ENCODE peak calls at places on chromosome 7, in ten cellular contexts. D is A549, G is neural progenitor cell, O is kidney, E is heart right ventricle, T is lower lobe of right lung, P is cardiac muscle cell, R is H9, X is A673, W is transverse colon. C is an unnamed sample.

GRCh38 chr7:95636140-95636539 is 39.8 kb upstream of the PDK4 start:
- DNase-seq in G (no peak), R (no peak), E (no peak), D (no peak), O (no peak), P (no peak), W (no peak), X (no peak), T (no peak), C (no peak)

GRCh38 chr7:97499204-97499603 is 232.7 kb upstream of the TAC1 start:
- DNase-seq in G (peak), P (peak), D (peak), X (peak), W (peak), T (no peak), R (peak), O (no peak), E (no peak), C (no peak)

GRCh38 chr7:73742338-73742752 is 3.7 kb upstream of the ABHD11 start:
- DNase-seq in X (no peak), T (peak), O (peak), P (no peak), W (no peak), G (peak), R (peak), E (no peak), D (no peak), C (no peak)

GRCh38 chr7:158591944-158592343 is 4.3 kb upstream of the PTPRN2 start:
- DNase-seq in T (no peak), W (no peak), O (no peak), X (no peak), G (no peak), R (no peak), P (no peak), D (no peak), E (no peak), C (no peak)

GRCh38 chr7:44685723-44686122 is 62.9 kb upstream of the ZMIZ2 start:
- DNase-seq in E (no peak), P (no peak), W (no peak), G (no peak), T (no peak), D (no peak), X (no peak), R (no peak), O (no peak), C (no peak)

GRCh38 chr7:17408245-17408903 is 109.9 kb downstream of the AHR start:
- DNase-seq in T (peak), G (no peak), O (peak), E (no peak), W (peak), D (peak), P (no peak), X (no peak), R (no peak), C (no peak)

GRCh38 chr7:138768251-138768650 is 29.5 kb upstream of the TMEM213 start:
- DNase-seq in O (peak), W (no peak), G (no peak), X (peak), T (no peak), D (no peak), R (no peak), P (no peak), E (no peak), C (no peak)

GRCh38 chr7:158062661-158063060 is 525.0 kb downstream of the PTPRN2 start:
- DNase-seq in R (no peak), G (no peak), X (no peak), P (no peak), D (no peak), W (no peak), T (no peak), E (no peak), O (no peak), C (no peak)

DNA sequence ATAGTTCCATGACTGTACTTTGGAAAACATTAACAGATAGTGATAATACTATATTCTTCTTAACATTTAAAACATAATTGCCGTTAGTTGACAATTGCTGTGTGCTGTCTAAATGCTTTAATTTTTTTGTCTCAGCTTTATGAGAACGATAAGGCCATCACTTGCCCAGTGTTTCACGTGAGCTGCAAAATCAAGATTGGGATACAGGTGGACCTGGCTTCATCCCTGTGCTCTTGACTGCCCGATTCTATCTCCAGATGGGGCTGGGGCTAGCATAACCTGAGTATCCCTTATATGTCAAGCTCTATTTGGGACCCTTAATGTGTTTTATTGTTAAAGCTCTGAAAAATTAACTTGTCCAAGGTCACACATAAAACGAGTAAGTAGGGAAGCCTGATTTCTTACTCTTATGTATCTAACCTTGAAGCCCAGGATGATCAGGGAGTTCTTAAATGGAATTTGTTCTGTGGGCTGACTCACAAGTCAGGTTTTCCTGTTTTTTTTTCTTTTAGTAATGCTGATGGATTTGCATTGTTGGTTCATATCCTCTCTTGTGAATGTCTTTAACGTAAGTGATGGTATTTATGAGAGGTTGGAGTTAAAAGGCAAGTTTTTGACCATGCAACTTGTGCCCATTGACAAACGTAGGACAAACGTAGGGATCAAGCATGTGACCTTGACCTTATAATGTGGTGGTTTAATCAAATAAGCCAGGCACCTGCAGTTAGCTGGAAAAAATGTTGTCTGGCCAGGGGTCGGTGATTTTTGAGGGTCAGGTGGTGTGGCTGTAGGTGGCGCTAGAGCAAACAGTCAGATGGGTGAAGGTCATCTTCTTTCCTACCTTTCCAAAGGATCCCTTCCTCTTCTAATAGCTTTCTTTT is 3.6 kb downstream of the PRKAR2B start:
- DNase-seq in E (no peak), P (no peak), D (no peak), X (no peak), O (no peak), W (no peak), R (peak), T (no peak), G (no peak), C (no peak)
- TF ChIP-seq CTCF in E (no peak), P (no peak), D (no peak), X (peak), O (no peak), W (no peak), R (peak), T (no peak), G (peak), C (no peak)

GRCh38 chr7:561631-562393 is 42.2 kb upstream of the PDGFA start:
- DNase-seq in G (no peak), E (no peak), X (no peak), R (no peak), P (no peak), W (peak), T (no peak), O (peak), D (no peak), C (no peak)
- H3K27ac ChIP-seq in G (no peak), E (no peak), X (no peak), R (no peak), P (no peak), W (no peak), T (no peak), O (no peak), D (no peak), C (no peak)

GRCh38 chr7:8321312-8321711 is 59.3 kb upstream of the ICA1 start:
- DNase-seq in E (no peak), O (no peak), D (no peak), X (no peak), P (no peak), G (no peak), R (no peak), W (no peak), T (no peak), C (no peak)
- TF ChIP-seq CTCF in E (no peak), O (no peak), D (no peak), X (no peak), P (no peak), G (no peak), R (no peak), W (no peak), T (no peak), C (no peak)

DNA sequence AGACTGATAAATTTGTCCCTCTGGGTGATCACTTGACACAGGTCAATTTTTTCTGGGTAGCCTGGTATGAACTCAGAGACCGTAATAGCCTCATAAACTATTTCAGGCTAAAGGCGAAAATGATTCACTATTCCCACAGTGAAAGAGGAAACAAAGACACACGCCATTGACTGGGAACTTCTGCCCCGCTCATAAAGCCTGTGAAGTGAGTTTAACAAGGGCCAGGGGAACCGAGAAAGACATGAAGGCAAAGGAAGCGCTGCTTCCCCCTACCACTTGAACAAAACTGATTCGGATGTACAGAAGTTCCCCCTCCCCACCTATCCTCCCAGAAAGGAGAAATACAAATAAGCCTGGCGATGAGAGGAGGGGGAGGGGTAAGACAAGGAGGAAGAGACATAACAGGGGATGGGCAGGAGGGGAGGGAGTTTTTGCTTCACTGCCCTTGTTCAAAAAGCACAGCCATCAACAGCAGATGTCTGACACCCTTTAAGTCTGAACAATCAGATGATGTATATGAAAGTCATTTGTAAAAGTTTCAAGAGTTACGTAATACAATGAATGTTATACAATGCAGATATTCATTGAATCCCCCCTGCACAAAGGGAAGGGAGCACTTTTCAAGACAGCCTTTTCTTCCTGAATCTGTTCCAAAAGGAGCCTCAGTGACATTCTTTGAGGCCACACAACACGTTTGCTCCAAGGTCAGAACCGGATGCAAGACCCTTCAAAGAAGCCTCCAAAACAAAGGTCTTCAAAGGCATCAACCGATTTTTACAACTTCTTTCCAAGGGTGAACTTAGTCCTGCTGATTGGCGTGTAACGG is 734 bp downstream of the ABCB4 start:
- DNase-seq in G (peak), D (no peak), O (no peak), R (no peak), P (no peak), T (no peak), W (peak), X (no peak), E (no peak), C (no peak)
- H3K27ac ChIP-seq in G (no peak), D (no peak), O (no peak), R (no peak), P (peak), T (no peak), W (peak), X (no peak), E (peak), C (no peak)

GRCh38 chr7:28840515-28841125 is 117.5 kb downstream of the TRIL start:
- DNase-seq in W (no peak), X (peak), T (no peak), E (no peak), R (no peak), P (peak), O (no peak), D (no peak), G (no peak), C (no peak)
- TF ChIP-seq CTCF in W (peak), X (peak), T (peak), E (no peak), R (peak), P (peak), O (peak), D (peak), G (peak), C (peak)

DNA sequence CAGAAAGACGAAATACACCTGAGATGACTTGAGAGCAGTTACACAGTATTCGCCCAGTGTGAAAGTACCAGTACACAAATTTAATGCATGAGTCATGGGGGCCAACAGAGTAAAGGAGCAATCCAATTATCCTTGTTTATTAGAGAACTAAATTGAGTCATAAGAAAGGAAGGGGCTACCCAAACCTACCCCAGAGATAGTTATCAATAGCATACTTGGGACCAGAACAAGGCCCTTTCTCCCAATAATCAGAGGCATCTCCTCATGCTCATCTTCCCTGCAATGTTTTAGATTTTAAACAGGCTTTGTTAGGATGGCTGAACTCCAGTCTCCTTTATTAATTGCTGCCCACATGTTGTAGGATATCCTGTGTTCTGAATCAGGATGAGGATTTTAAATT is 239.7 kb upstream of the LRGUK start:
- DNase-seq in X (peak), T (no peak), D (no peak), P (no peak), G (no peak), E (no peak), O (no peak), R (no peak), W (no peak), C (no peak)
- H3K27ac ChIP-seq in X (no peak), T (no peak), D (no peak), P (no peak), G (no peak), E (no peak), O (no peak), R (no peak), W (no peak), C (no peak)

GRCh38 chr7:155545348-155545747 is 1.0 kb downstream of the CNPY1 start:
- DNase-seq in W (no peak), R (no peak), O (no peak), P (no peak), D (no peak), X (peak), G (no peak), E (no peak), T (no peak), C (no peak)
- TF ChIP-seq CTCF in W (no peak), R (peak), O (no peak), P (peak), D (peak), X (peak), G (peak), E (no peak), T (no peak), C (no peak)

DNA sequence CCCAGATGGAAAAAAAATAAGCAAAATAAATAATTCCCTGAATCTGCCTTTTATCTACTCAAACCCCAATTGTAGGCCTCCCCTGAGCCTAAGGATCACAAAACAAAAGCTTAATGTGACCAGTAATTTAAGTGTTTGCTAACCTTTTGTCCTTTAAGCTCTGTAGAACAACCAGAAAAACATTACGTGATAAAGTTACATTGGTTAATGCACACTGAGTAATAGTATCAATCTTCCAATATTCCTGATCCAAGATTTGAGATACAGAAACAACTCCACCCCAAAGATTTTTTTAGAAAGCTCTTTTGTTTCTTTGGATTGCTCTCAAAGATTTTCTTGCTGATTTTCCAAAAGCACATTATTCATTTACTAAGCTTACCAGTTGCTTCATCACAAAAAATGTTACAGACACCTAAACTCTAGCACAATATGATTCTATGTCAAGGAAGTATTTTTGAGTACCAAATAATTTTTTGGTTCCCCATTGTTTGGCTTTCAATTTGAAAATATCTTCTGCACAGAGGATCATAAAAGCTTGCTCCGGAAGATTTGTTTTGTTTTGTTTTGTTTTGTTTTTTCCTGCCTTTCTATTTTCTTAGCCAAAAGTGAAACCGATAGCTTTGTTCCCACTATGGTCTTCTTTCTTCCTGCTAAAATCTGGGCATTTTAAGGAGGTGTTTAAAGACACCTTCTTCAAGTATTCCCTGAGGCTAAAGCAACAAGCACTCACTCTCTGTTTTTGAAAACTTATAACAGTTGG is 54.2 kb downstream of the TRIL start:
- DNase-seq in W (no peak), P (no peak), G (no peak), T (no peak), R (no peak), X (no peak), E (no peak), D (no peak), O (no peak), C (no peak)
- H3K27ac ChIP-seq in W (no peak), P (no peak), G (peak), T (no peak), R (no peak), X (no peak), E (no peak), D (no peak), O (peak), C (no peak)

GRCh38 chr7:130960208-130960988 is 226.4 kb upstream of the KLF14 start:
- DNase-seq in G (no peak), T (no peak), O (no peak), P (no peak), D (peak), E (no peak), W (no peak), X (peak), R (no peak), C (no peak)

GRCh38 chr7:130958846-130959245 is 224.8 kb upstream of the KLF14 start:
- DNase-seq in P (no peak), T (no peak), W (no peak), R (no peak), E (no peak), O (no peak), X (no peak), G (no peak), D (no peak), C (no peak)

GRCh38 chr7:130957722-130958360 is 223.8 kb upstream of the KLF14 start:
- DNase-seq in G (no peak), O (no peak), W (no peak), X (no peak), D (no peak), R (no peak), T (no peak), E (no peak), P (no peak), C (no peak)

GRCh38 chr7:130961128-130961601 is 227.2 kb upstream of the KLF14 start:
- DNase-seq in R (no peak), G (no peak), T (no peak), D (peak), O (no peak), P (no peak), X (peak), E (no peak), W (peak), C (no peak)

GRCh38 chr7:130959743-130960207 is 225.8 kb upstream of the KLF14 start:
- DNase-seq in X (peak), G (no peak), P (no peak), E (no peak), T (no peak), R (no peak), D (peak), W (no peak), O (no peak), C (no peak)
- TF ChIP-seq CTCF in X (peak), G (peak), P (peak), E (no peak), T (no peak), R (peak), D (peak), W (peak), O (no peak), C (no peak)